ENCODE peak calls at places on chromosomes 5 and 9, in nine cellular contexts. B is B cell, C is neural crest cell, H is AG09309, K is Calu3, N is adrenal gland, R is endothelial cell, X is lower lobe of right lung, Z is WTC11. M is an unnamed sample.

GRCh38 chr5:65828022-65828421 is 98.4 kb upstream of the ERBIN start:
- DNase-seq in Z (no peak), N (no peak), H (no peak), K (no peak), X (no peak), R (no peak), B (no peak), C (no peak), M (no peak)

GRCh38 chr5:176739461-176740051 is 70.8 kb upstream of the UNC5A start:
- DNase-seq in Z (no peak), X (no peak), H (no peak), B (no peak), C (no peak), R (peak; percentile 16), K (no peak), N (no peak), M (no peak)

GRCh38 chr9:23322392-23322791 is 503.6 kb downstream of the ELAVL2 start:
- DNase-seq in R (no peak), Z (no peak), X (no peak), K (peak; percentile 1), B (no peak), C (no peak), H (no peak), N (no peak), M (no peak)

GRCh38 chr9:112112941-112113399 is 62.1 kb downstream of the SUSD1 start:
- DNase-seq in R (no peak), X (no peak), C (no peak), N (peak; percentile 29), H (no peak), K (peak; percentile 43), B (no peak), Z (peak; percentile 64), M (no peak)

GRCh38 chr5:108801776-108802175 is 54.1 kb downstream of the FER start:
- DNase-seq in N (no peak), K (peak; percentile 19), X (no peak), B (no peak), R (no peak), H (peak; percentile 75), Z (no peak), C (no peak), M (peak; percentile 64)

GRCh38 chr5:134937547-134937946 is 30.2 kb upstream of the CATSPER3 start:
- DNase-seq in Z (no peak), B (no peak), N (no peak), K (no peak), C (no peak), R (no peak), H (no peak), X (no peak), M (no peak)

GRCh38 chr5:132459983-132460834 is 30.4 kb downstream of the IRF1 start:
- DNase-seq in X (peak; percentile 76), B (no peak), C (no peak), K (no peak), H (no peak), N (peak; percentile 43), R (no peak), Z (no peak), M (no peak)

GRCh38 chr9:95715911-95716435 is 159.5 kb upstream of the ERCC6L2 start:
- DNase-seq in X (no peak), N (no peak), R (no peak), Z (no peak), B (no peak), K (no peak), C (no peak), H (no peak), M (no peak)

GRCh38 chr5:172713809-172714490 is 57.0 kb downstream of the DUSP1 start:
- DNase-seq in Z (no peak), K (no peak), N (no peak), H (no peak), X (no peak), R (no peak), C (no peak), B (no peak), M (no peak)

GRCh38 chr5:83475540-83476469 is 4.3 kb downstream of the VCAN start:
- DNase-seq in B (no peak), R (no peak), K (peak; percentile 12), Z (no peak), H (peak; percentile 83), X (no peak), N (no peak), C (no peak), M (peak; percentile 72)

GRCh38 chr9:137445275-137445807 is 4.2 kb upstream of the ENTPD8 start:
- DNase-seq in B (peak; percentile 80), H (peak; percentile 18), R (peak; percentile 84), Z (peak; percentile 90), K (peak; percentile 87), N (peak; percentile 85), X (peak; percentile 79), C (peak; percentile 84), M (peak; percentile 40)

GRCh38 chr5:74536658-74537057 is 103.9 kb downstream of the ENC1 start:
- DNase-seq in X (no peak), B (no peak), R (no peak), C (no peak), H (no peak), Z (no peak), N (no peak), K (no peak), M (no peak)

GRCh38 chr5:919356-920000 is 26.8 kb downstream of the TRIP13 start:
- DNase-seq in N (no peak), K (no peak), C (no peak), X (no peak), R (no peak), Z (no peak), H (no peak), B (no peak), M (no peak)

GRCh38 chr5:77882670-77883257 is 106.6 kb upstream of the TBCA start:
- DNase-seq in B (no peak), C (no peak), X (no peak), H (peak; percentile 37), N (no peak), K (no peak), R (no peak), Z (no peak), M (no peak)

GRCh38 chr9:136058801-136059302 is 36.2 kb downstream of the NACC2 start:
- DNase-seq in X (no peak), B (peak; percentile 38), C (no peak), K (no peak), H (no peak), N (no peak), Z (peak; percentile 13), R (peak; percentile 4), M (no peak)

DNA sequence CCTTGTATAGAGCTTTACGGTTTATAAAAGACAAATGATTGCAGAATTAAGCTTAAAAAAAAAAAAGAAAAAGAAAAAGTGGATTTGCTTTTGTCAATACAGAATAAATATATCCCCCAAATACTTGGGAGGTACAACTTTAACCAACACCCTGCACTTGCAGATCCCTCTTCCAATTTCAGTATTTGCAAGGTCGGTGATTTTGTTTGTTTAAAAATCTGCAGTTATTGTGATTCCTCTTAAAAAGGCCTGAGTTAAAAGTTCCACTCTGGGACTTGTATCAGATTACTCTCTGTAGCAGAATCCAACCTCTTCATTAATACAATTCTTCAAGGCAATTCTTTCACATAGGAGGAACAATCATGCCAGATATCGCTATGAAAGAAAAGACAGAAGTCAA is 400.9 kb downstream of the EBF1 start:
- DNase-seq in H (no peak), R (no peak), N (no peak), X (no peak), C (no peak), K (no peak), B (no peak), Z (no peak), M (no peak)
- TF ChIP-seq CTCF in H (no peak), R (no peak), N (no peak), X (no peak), C (no peak), K (no peak), B (no peak), Z (no peak), M (no peak)

DNA sequence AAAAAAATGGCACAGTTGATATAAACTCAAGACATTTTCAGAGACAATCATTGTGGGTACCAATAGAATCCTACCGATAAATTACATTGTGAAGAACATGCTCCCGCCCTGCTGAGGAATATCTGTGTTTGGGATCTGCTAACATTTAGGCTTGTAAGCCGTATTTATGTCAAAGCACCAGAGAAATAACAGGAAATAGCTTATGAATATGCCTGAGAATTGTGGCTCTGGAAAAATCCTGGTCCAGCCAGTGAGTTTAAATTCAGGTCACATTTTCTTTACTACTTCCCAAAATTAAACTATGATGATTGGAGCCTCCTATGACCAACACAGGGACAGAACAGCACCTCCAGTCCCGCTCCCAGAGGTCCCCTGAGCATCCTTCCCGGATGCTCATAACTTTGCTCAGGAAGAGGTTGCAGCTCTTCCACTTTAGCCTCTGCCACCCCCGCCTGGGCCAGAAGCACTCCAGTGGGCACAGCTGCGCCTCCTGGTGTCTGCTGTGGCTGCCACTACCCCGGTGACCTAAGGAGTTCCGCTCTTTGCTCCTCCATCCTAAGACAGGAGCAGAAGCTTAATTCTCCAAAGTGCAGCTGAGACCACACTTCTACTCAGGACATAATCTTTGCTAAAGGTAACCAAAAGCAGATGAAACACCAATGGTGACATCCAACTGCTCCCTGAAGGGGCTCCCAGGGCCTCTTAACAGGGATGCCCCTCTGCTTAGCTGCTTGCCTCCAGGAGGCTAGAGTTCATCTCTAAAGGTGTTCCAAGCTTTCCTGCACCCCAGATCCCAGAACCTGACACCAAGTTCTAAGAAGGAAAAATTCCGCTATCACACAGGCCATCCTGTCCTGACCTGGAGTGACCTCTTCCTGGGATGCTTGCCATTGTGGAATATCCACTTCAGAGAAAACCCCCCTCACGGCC is 58.8 kb downstream of the SLC1A1 start:
- DNase-seq in Z (peak; percentile 78), N (no peak), K (peak; percentile 21), X (peak; percentile 43), B (no peak), R (peak; percentile 57), H (no peak), C (peak; percentile 30), M (no peak)
- TF ChIP-seq CTCF in Z (peak; percentile 42), N (peak; percentile 10), K (no peak), X (peak; percentile 26), B (peak; percentile 13), R (peak; percentile 15), H (peak; percentile 31), C (peak; percentile 35), M (peak; percentile 15)

GRCh38 chr5:124742521-124742920 is 3.9 kb downstream of the ZNF608 start:
- DNase-seq in N (no peak), Z (no peak), C (no peak), K (no peak), R (no peak), X (no peak), B (no peak), H (no peak), M (no peak)
- TF ChIP-seq CTCF in N (no peak), Z (no peak), C (no peak), K (no peak), R (no peak), X (no peak), B (no peak), H (no peak), M (no peak)

GRCh38 chr5:72892846-72893245 is 63.0 kb upstream of the FCHO2 start:
- DNase-seq in K (no peak), X (no peak), C (no peak), R (no peak), Z (no peak), H (no peak), N (no peak), B (no peak), M (no peak)

DNA sequence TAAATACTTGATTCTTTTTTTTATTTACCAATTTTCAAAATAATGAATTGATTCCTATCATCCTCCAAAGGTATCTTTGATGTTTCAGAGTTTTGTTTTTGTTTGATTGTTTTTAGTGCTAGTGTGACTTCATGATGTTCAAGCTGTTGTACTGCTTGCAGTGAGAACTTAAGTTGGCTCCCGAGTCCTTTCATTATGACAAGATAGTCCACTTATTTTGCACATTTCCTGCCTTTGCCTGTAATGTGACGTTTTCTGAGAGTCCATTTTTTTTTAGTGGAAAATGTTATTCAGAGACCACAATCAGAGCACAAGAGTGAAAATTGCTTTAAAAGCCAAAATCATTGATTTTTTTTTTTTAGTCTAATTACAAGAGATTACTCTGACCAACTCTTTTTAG is 60.1 kb upstream of the FCHO2 start:
- DNase-seq in K (no peak), C (no peak), H (no peak), N (no peak), R (no peak), B (no peak), Z (no peak), X (no peak), M (no peak)
- TF ChIP-seq CTCF in K (no peak), C (no peak), H (no peak), N (no peak), R (no peak), B (no peak), Z (no peak), X (no peak), M (no peak)